ENCODE peak calls at places on chromosomes 13 and 19, in six cellular contexts. I is brain microvascular endothelial cell, R is Right ventricle myocardium superior, E is heart right ventricle, D is left cardiac atrium, P is NCI-H748 treated with DMSO at 0.1 percent for 48 hours. Y is an unnamed sample.

GRCh38 chr13:36332986-36333385 is 13.2 kb downstream of the SPART start:
- DNase-seq in I (no peak), R (no peak), E (no peak), D (no peak), P (no peak), Y (no peak)

GRCh38 chr19:40416918-40417713 is 3.9 kb upstream of the PRX start:
- DNase-seq in I (no peak), R (peak; percentile 76), E (peak; percentile 81), D (peak; percentile 72), P (no peak), Y (peak; percentile 88)

GRCh38 chr13:61770697-61771096 is 355.0 kb upstream of the PCDH20 start:
- DNase-seq in I (no peak), R (no peak), E (no peak), D (no peak), P (no peak), Y (no peak)

GRCh38 chr13:111202149-111202548 is 87.0 kb downstream of the ARHGEF7 start:
- DNase-seq in I (no peak), R (no peak), E (no peak), D (no peak), P (no peak), Y (no peak)

GRCh38 chr13:106357198-106357597 is 178.3 kb downstream of the EFNB2 start:
- DNase-seq in I (no peak), R (no peak), E (no peak), D (no peak), P (no peak), Y (peak; percentile 27)

GRCh38 chr13:42420304-42420703 is 148.4 kb downstream of the AKAP11 start:
- DNase-seq in I (no peak), R (no peak), E (no peak), D (no peak), P (no peak), Y (no peak)

GRCh38 chr13:92677571-92677970 is 549.0 kb upstream of the GPC6 start:
- DNase-seq in I (no peak), R (peak; percentile 45), E (no peak), D (peak; percentile 39), P (peak; percentile 64), Y (peak; percentile 60)

GRCh38 chr13:113548171-113548641 is 36.3 kb upstream of the TFDP1 start:
- DNase-seq in I (no peak), R (no peak), E (no peak), D (no peak), P (no peak), Y (no peak)

GRCh38 chr13:78409172-78409571 is 194.2 kb downstream of the POU4F1 start:
- DNase-seq in I (no peak), R (no peak), E (no peak), D (no peak), P (no peak), Y (peak; percentile 19)

GRCh38 chr13:68616600-68617222 is 1386.6 kb upstream of the PCDH9 start:
- DNase-seq in I (no peak), R (no peak), E (no peak), D (no peak), P (no peak), Y (no peak)

GRCh38 chr19:16497837-16498236 is 1.6 kb downstream of the C19orf44 start:
- DNase-seq in I (no peak), R (no peak), E (no peak), D (no peak), P (no peak), Y (no peak)

GRCh38 chr19:51098366-51099069 is 9.7 kb downstream of the CTU1 start:
- DNase-seq in I (no peak), R (peak; percentile 82), E (no peak), D (peak; percentile 75), P (no peak), Y (no peak)

GRCh38 chr13:96338030-96338429 is 248.1 kb downstream of the HS6ST3 start:
- DNase-seq in I (no peak), R (no peak), E (no peak), D (no peak), P (no peak), Y (peak; percentile 17)